ENCODE peak calls at places on chromosomes 3 and 15, in seven cellular contexts. H is stomach, Y is ovary, Z is A549, K is H1, T is cardiac muscle cell, D is GM23248. A is an unnamed sample.

GRCh38 chr3:63279000-63279366 is 875 bp downstream of the SYNPR start:
- DNase-seq in H (no peak), Y (no peak), Z (no peak), K (peak), T (no peak), D (peak), A (no peak)

GRCh38 chr3:197331131-197331530 is 32.7 kb upstream of the DLG1 start:
- DNase-seq in H (no peak), Y (no peak), Z (no peak), K (no peak), T (peak), D (peak), A (no peak)

GRCh38 chr3:171177056-171177455 is 150.5 kb upstream of the SLC2A2 start:
- DNase-seq in H (no peak), Y (no peak), Z (no peak), K (no peak), T (no peak), D (no peak), A (no peak)

GRCh38 chr3:48607519-48607918 is 1.9 kb downstream of the UQCRC1 start:
- DNase-seq in H (no peak), Y (no peak), Z (no peak), K (no peak), T (peak), D (peak), A (no peak)

GRCh38 chr3:191296041-191296541 is 33.1 kb upstream of the CCDC50 start:
- DNase-seq in H (no peak), Y (no peak), Z (no peak), K (no peak), T (no peak), D (no peak), A (peak)

GRCh38 chr3:72123908-72124441 is 339.0 kb upstream of the PROK2 start:
- DNase-seq in H (peak), Y (peak), Z (peak), K (no peak), T (peak), D (peak), A (no peak)

GRCh38 chr15:80777137-80777536 is 2.0 kb upstream of the CEMIP start:
- DNase-seq in H (no peak), Y (no peak), Z (no peak), K (no peak), T (peak), D (peak), A (peak)

GRCh38 chr15:92541197-92542190 is 114.1 kb downstream of the FAM174B start:
- DNase-seq in H (no peak), Y (no peak), Z (no peak), K (peak), T (no peak), D (peak), A (no peak)

GRCh38 chr3:127694467-127695215 is 21.9 kb downstream of the ABTB1 start:
- DNase-seq in H (peak), Y (no peak), Z (peak), K (no peak), T (no peak), D (peak), A (peak)

GRCh38 chr3:4939276-4939675 is 40.0 kb upstream of the BHLHE40 start:
- DNase-seq in H (no peak), Y (no peak), Z (no peak), K (no peak), T (no peak), D (peak), A (no peak)

GRCh38 chr3:150830094-150830681 is 67.2 kb upstream of the SIAH2 start:
- DNase-seq in H (no peak), Y (no peak), Z (peak), K (no peak), T (no peak), D (peak), A (no peak)

GRCh38 chr3:46737320-46737719 is 19.7 kb upstream of the PRSS50 start:
- DNase-seq in H (no peak), Y (no peak), Z (no peak), K (no peak), T (no peak), D (no peak), A (no peak)

GRCh38 chr3:170500462-170500861 is 81.8 kb downstream of the CLDN11 start:
- DNase-seq in H (no peak), Y (no peak), Z (no peak), K (no peak), T (no peak), D (no peak), A (no peak)

GRCh38 chr15:77753238-77753873 is 120.6 kb upstream of the LINGO1 start:
- DNase-seq in H (no peak), Y (no peak), Z (no peak), K (peak), T (peak), D (peak), A (peak)

GRCh38 chr15:75200765-75201608 is 695 bp upstream of the C15orf39 start:
- DNase-seq in H (peak), Y (peak), Z (no peak), K (peak), T (no peak), D (peak), A (peak)

GRCh38 chr3:59710556-59710953 is 660.7 kb upstream of the CFAP20DC start:
- DNase-seq in H (no peak), Y (no peak), Z (no peak), K (no peak), T (no peak), D (no peak), A (no peak)

GRCh38 chr15:57205999-57206398 is 170.3 kb upstream of the CGNL1 start:
- DNase-seq in H (no peak), Y (no peak), Z (no peak), K (no peak), T (no peak), D (no peak), A (peak)

GRCh38 chr15:66252411-66253295 is 897 bp downstream of the MEGF11 start:
- DNase-seq in H (peak), Y (peak), Z (peak), K (peak), T (peak), D (peak), A (peak)

GRCh38 chr15:55407631-55407948 is 569 bp downstream of the CCPG1 start:
- DNase-seq in H (no peak), Y (no peak), Z (peak), K (no peak), T (no peak), D (peak), A (no peak)

GRCh38 chr3:60417590-60417989 is 833.7 kb downstream of the FHIT start:
- DNase-seq in H (no peak), Y (no peak), Z (no peak), K (no peak), T (no peak), D (no peak), A (no peak)

GRCh38 chr3:78918361-78919020 is 849.3 kb downstream of the ROBO1 start:
- DNase-seq in H (no peak), Y (no peak), Z (no peak), K (no peak), T (peak), D (peak), A (no peak)

GRCh38 chr3:144590854-144591253 is 619.2 kb downstream of the DIPK2A start:
- DNase-seq in H (no peak), Y (no peak), Z (peak), K (no peak), T (peak), D (peak), A (no peak)

GRCh38 chr3:71726106-71726505 is 904 bp upstream of the EIF4E3 start:
- DNase-seq in H (no peak), Y (no peak), Z (no peak), K (no peak), T (no peak), D (no peak), A (peak)

GRCh38 chr3:106750092-106750491 is 627.1 kb upstream of the CCDC54 start:
- DNase-seq in H (no peak), Y (no peak), Z (no peak), K (no peak), T (no peak), D (no peak), A (no peak)

GRCh38 chr3:157369712-157370447 is 66.8 kb upstream of the PTX3 start:
- DNase-seq in H (no peak), Y (no peak), Z (no peak), K (no peak), T (peak), D (no peak), A (no peak)

GRCh38 chr15:80835338-80835737 is 56.2 kb downstream of the CEMIP start:
- DNase-seq in H (no peak), Y (no peak), Z (peak), K (peak), T (no peak), D (no peak), A (no peak)

GRCh38 chr15:65374334-65374733 is 3.5 kb downstream of the IGDCC3 start:
- DNase-seq in H (no peak), Y (no peak), Z (no peak), K (no peak), T (no peak), D (no peak), A (no peak)

GRCh38 chr3:112043621-112044201 is 9.2 kb downstream of the TMPRSS7 start:
- DNase-seq in H (peak), Y (peak), Z (peak), K (no peak), T (peak), D (peak), A (no peak)

GRCh38 chr3:30248423-30248822 is 358.0 kb upstream of the TGFBR2 start:
- DNase-seq in H (no peak), Y (no peak), Z (no peak), K (no peak), T (no peak), D (no peak), A (no peak)

GRCh38 chr15:100783296-100783695 is 96.3 kb upstream of the ALDH1A3 start:
- DNase-seq in H (peak), Y (peak), Z (no peak), K (peak), T (no peak), D (no peak), A (no peak)

GRCh38 chr15:100786139-100786531 is 93.5 kb upstream of the ALDH1A3 start:
- DNase-seq in H (no peak), Y (no peak), Z (no peak), K (no peak), T (no peak), D (no peak), A (no peak)

GRCh38 chr15:100783760-100784492 is 95.7 kb upstream of the ALDH1A3 start:
- DNase-seq in H (peak), Y (peak), Z (no peak), K (peak), T (no peak), D (no peak), A (no peak)

GRCh38 chr15:100785181-100786138 is 94.2 kb upstream of the ALDH1A3 start:
- DNase-seq in H (no peak), Y (peak), Z (no peak), K (peak), T (no peak), D (peak), A (no peak)

DNA sequence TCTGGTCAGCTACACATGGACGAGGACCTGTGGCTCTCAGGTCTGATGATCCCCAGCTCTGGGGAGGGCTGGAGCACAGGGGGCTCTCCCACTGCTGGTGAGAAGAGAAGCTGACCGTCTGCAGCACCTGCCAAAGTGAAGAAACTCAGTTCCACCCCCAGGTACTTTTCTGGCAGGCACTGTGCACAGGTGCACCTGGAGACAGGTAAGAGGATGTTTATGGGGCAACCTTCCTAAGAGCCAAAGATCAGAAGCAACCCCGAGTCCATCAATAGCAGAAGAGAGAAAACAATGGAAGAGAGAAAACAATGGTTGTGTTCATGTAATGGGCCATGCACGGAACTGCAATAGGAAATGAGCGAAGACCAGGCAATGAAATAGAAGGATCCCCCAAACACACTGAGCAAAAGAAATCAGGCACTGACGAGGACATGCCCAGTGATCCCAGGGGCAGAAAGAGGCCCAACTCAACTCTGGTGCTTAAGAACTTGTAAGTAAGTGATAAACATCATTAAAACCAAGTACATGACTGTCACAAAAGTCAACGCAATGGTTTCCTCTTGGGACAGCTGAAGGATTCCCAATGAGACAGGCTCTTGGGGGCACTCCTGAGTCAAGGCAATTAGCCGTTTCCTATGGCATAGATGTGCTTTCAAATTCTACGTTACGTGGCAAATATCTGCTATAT is 95.0 kb upstream of the ALDH1A3 start:
- DNase-seq in H (peak), Y (peak), Z (no peak), K (no peak), T (no peak), D (no peak), A (no peak)
- H3K4me3 ChIP-seq in H (no peak), Y (no peak), Z (no peak), K (no peak), T (no peak), D (no peak), A (no peak)

GRCh38 chr3:45597581-45597980 is 3.0 kb downstream of the LIMD1 start:
- DNase-seq in H (no peak), Y (no peak), Z (no peak), K (no peak), T (no peak), D (no peak), A (no peak)

GRCh38 chr3:45599424-45599886 is 4.9 kb downstream of the LIMD1 start:
- DNase-seq in H (peak), Y (no peak), Z (no peak), K (no peak), T (no peak), D (no peak), A (peak)

GRCh38 chr3:45596290-45596791 is 1.8 kb downstream of the LIMD1 start:
- DNase-seq in H (no peak), Y (no peak), Z (no peak), K (no peak), T (no peak), D (no peak), A (no peak)

GRCh38 chr3:45595364-45596154 is 1.0 kb downstream of the LIMD1 start:
- DNase-seq in H (peak), Y (no peak), Z (no peak), K (no peak), T (no peak), D (no peak), A (peak)

GRCh38 chr3:45597166-45597565 is 2.6 kb downstream of the LIMD1 start:
- DNase-seq in H (peak), Y (no peak), Z (no peak), K (no peak), T (peak), D (peak), A (peak)
- H3K4me3 ChIP-seq in H (peak), Y (no peak), Z (peak), K (no peak), T (no peak), D (peak), A (no peak)

GRCh38 chr3:14146381-14147062 is 21.7 kb downstream of the TMEM43 start:
- DNase-seq in H (no peak), Y (no peak), Z (no peak), K (no peak), T (no peak), D (no peak), A (no peak)
- H3K4me3 ChIP-seq in H (no peak), Y (no peak), Z (no peak), K (no peak), T (no peak), D (no peak), A (no peak)

GRCh38 chr3:11690863-11691833 is 47.4 kb upstream of the VGLL4 start:
- DNase-seq in H (no peak), Y (no peak), Z (no peak), K (no peak), T (peak), D (peak), A (no peak)
- H3K4me3 ChIP-seq in H (no peak), Y (no peak), Z (no peak), K (no peak), T (no peak), D (no peak), A (no peak)

GRCh38 chr3:183252108-183252782 is 808 bp upstream of the B3GNT5 start:
- DNase-seq in H (no peak), Y (no peak), Z (no peak), K (no peak), T (no peak), D (peak), A (no peak)
- H3K4me3 ChIP-seq in H (peak), Y (no peak), Z (peak), K (peak), T (peak), D (peak), A (no peak)

GRCh38 chr3:162285252-162285651 is 788.6 kb downstream of the OTOL1 start:
- DNase-seq in H (no peak), Y (no peak), Z (no peak), K (no peak), T (no peak), D (no peak), A (no peak)
- H3K4me3 ChIP-seq in H (no peak), Y (no peak), Z (no peak), K (no peak), T (no peak), D (no peak), A (no peak)

DNA sequence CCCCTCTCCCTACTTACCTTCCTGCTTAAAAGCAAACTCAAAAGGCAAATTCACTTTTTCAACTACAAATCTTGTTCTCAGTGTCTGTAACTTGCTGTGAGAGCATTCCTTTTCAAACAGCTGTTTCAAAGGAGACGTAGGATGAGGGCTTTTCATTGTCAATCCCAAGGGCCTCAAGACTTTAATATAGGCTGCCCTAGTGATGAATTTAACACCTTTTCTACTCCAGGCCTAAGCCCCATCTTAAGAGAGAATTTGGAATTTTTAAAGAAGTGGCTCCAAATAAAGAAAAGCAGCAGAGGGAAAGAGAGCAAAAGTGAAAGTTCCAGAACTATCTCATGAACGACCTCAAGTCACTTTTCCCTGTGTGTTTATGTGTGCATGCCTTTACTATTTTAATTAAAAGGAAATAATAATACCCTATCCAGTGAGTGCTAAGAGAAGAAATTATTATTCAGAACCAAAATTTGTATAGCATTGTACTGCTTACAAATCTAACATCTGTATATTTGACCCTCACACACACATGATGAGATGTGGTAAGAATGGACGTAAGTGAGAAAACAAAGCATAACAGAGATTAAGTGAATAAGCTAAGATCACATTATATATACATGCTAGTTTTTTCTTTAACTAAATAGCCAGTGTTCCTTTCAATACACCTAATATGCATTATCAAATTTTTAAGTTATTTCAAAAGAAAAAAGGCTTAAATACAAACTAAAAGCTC is 196.4 kb downstream of the VGLL3 start:
- DNase-seq in H (no peak), Y (no peak), Z (no peak), K (no peak), T (peak), D (peak), A (no peak)
- H3K4me3 ChIP-seq in H (peak), Y (peak), Z (no peak), K (no peak), T (no peak), D (peak), A (no peak)

GRCh38 chr3:1963896-1964295 is 134.8 kb upstream of the CNTN4 start:
- DNase-seq in H (no peak), Y (no peak), Z (no peak), K (no peak), T (no peak), D (no peak), A (no peak)
- H3K4me3 ChIP-seq in H (no peak), Y (no peak), Z (no peak), K (no peak), T (no peak), D (no peak), A (no peak)

GRCh38 chr15:67521770-67522568 is 1.0 kb downstream of the C15orf61 start:
- DNase-seq in H (no peak), Y (no peak), Z (peak), K (no peak), T (peak), D (peak), A (no peak)

GRCh38 chr15:67524235-67524634 is 3.3 kb downstream of the C15orf61 start:
- DNase-seq in H (no peak), Y (no peak), Z (no peak), K (no peak), T (no peak), D (no peak), A (no peak)

GRCh38 chr15:67520276-67520975 is 505 bp upstream of the C15orf61 start:
- DNase-seq in H (no peak), Y (peak), Z (no peak), K (no peak), T (no peak), D (peak), A (no peak)

GRCh38 chr15:67520976-67521769 is at the start of gene C15orf61:
- DNase-seq in H (peak), Y (peak), Z (peak), K (peak), T (peak), D (peak), A (peak)

GRCh38 chr15:67523337-67523736 is 2.4 kb downstream of the C15orf61 start:
- DNase-seq in H (no peak), Y (no peak), Z (no peak), K (no peak), T (no peak), D (no peak), A (no peak)
- H3K4me3 ChIP-seq in H (no peak), Y (no peak), Z (no peak), K (no peak), T (no peak), D (peak), A (no peak)

GRCh38 chr3:184171562-184171961 is 3.1 kb upstream of the AP2M1 start:
- DNase-seq in H (no peak), Y (no peak), Z (no peak), K (no peak), T (peak), D (peak), A (no peak)

GRCh38 chr3:184174646-184175492 is at the start of gene AP2M1:
- DNase-seq in H (peak), Y (peak), Z (peak), K (peak), T (peak), D (peak), A (peak)

GRCh38 chr3:184174278-184174645 is 393 bp upstream of the AP2M1 start:
- DNase-seq in H (no peak), Y (no peak), Z (no peak), K (no peak), T (no peak), D (no peak), A (no peak)

GRCh38 chr3:184173374-184173722 is 1.3 kb upstream of the AP2M1 start:
- DNase-seq in H (no peak), Y (no peak), Z (no peak), K (no peak), T (no peak), D (no peak), A (no peak)

GRCh38 chr3:184172681-184173373 is 1.8 kb upstream of the AP2M1 start:
- DNase-seq in H (no peak), Y (no peak), Z (no peak), K (no peak), T (peak), D (peak), A (no peak)
- H3K4me3 ChIP-seq in H (no peak), Y (no peak), Z (no peak), K (no peak), T (no peak), D (peak), A (no peak)